ENCODE peak calls at places on chromosomes 11 and 22, in ten cellular contexts. U, M, X, I, P, T, W, A, J and F are unnamed samples.
A peak's percentile ranks its signal among the peaks of the same experiment; 100 is the strongest.

GRCh38 chr11:621838-622237 is 2.9 kb downstream of the CDHR5 start:
- DNase-seq in U (no peak), P (no peak), X (no peak), J (no peak), T (no peak), M (no peak), A (no peak), W (no peak), I (no peak), F (no peak)

GRCh38 chr11:96200243-96200642 is 142.8 kb downstream of the MAML2 start:
- DNase-seq in X (no peak), T (peak; percentile 89), M (no peak), W (no peak), I (no peak), U (no peak), P (no peak), A (no peak), J (no peak), F (no peak)

GRCh38 chr11:95305726-95306522 is 74.9 kb upstream of the SESN3 start:
- DNase-seq in M (no peak), J (no peak), W (no peak), P (no peak), A (no peak), X (no peak), I (peak; percentile 30), U (peak; percentile 50), T (no peak), F (no peak)

GRCh38 chr11:34679681-34680080 is 58.8 kb downstream of the EHF start:
- DNase-seq in A (no peak), P (no peak), U (no peak), W (no peak), J (no peak), T (no peak), X (no peak), M (no peak), I (no peak), F (no peak)

GRCh38 chr22:46390652-46391301 is 55.3 kb downstream of the TRMU start:
- DNase-seq in W (peak; percentile 91), M (peak; percentile 39), T (peak; percentile 65), U (peak; percentile 69), A (no peak), P (peak; percentile 48), X (peak; percentile 45), I (peak; percentile 47), J (peak; percentile 68), F (no peak)

GRCh38 chr11:15967966-15968365 is 388.4 kb downstream of the SOX6 start:
- DNase-seq in A (no peak), U (no peak), T (peak; percentile 76), M (no peak), X (no peak), P (no peak), I (no peak), W (no peak), J (no peak), F (no peak)

GRCh38 chr11:68870470-68870869 is 28.8 kb upstream of the CPT1A start:
- DNase-seq in T (no peak), X (no peak), P (no peak), U (no peak), I (no peak), M (no peak), W (no peak), A (no peak), J (no peak), F (no peak)

GRCh38 chr22:33919591-33920501 is at the start of gene LARGE1:
- DNase-seq in W (peak; percentile 65), U (peak; percentile 74), I (peak; percentile 48), A (peak; percentile 40), X (peak; percentile 67), P (peak; percentile 66), J (peak; percentile 53), T (peak; percentile 20), M (peak; percentile 15), F (no peak)

GRCh38 chr11:118081241-118081958 is 4.5 kb downstream of the TMPRSS4 start:
- DNase-seq in A (no peak), J (no peak), T (no peak), W (no peak), I (no peak), X (no peak), U (no peak), P (no peak), M (no peak), F (no peak)

GRCh38 chr11:27700351-27701261 is at the start of gene BDNF:
- DNase-seq in A (no peak), X (peak; percentile 9), P (peak; percentile 41), I (no peak), M (no peak), W (peak; percentile 11), T (peak; percentile 60), U (peak; percentile 51), J (no peak), F (no peak)

GRCh38 chr11:74371269-74372039 is 26.8 kb downstream of the PGM2L1 start:
- DNase-seq in J (no peak), M (no peak), W (no peak), A (no peak), P (no peak), I (no peak), U (no peak), T (peak; percentile 80), X (no peak), F (no peak)

GRCh38 chr11:76408171-76408965 is 27.2 kb downstream of the GVQW3 start:
- DNase-seq in P (peak; percentile 56), U (no peak), X (no peak), M (no peak), A (no peak), I (no peak), W (no peak), J (no peak), T (no peak), F (no peak)

GRCh38 chr11:8989411-8989810 is 14.4 kb downstream of the NRIP3 start:
- DNase-seq in J (no peak), I (no peak), U (no peak), P (no peak), X (no peak), M (no peak), A (no peak), T (peak; percentile 57), W (no peak), F (no peak)

GRCh38 chr11:77191823-77192495 is 63.9 kb downstream of the MYO7A start:
- DNase-seq in I (peak; percentile 81), A (no peak), X (peak; percentile 89), P (peak; percentile 96), U (peak; percentile 80), T (peak; percentile 20), W (peak; percentile 85), J (peak; percentile 72), M (no peak), F (no peak)

GRCh38 chr22:32796865-32797573 is 4.5 kb upstream of the TIMP3 start:
- DNase-seq in M (peak; percentile 67), U (peak; percentile 64), A (peak; percentile 81), J (peak; percentile 65), X (peak; percentile 70), I (peak; percentile 81), T (peak; percentile 83), W (peak; percentile 72), P (peak; percentile 70), F (no peak)

GRCh38 chr11:64531422-64531821 is 59.6 kb upstream of the SLC22A12 start:
- DNase-seq in J (no peak), X (no peak), P (no peak), A (no peak), I (no peak), W (no peak), T (no peak), M (no peak), U (no peak), F (no peak)

GRCh38 chr22:37659897-37660708 is 1.6 kb downstream of the PDXP start:
- DNase-seq in W (no peak), P (no peak), U (no peak), T (no peak), X (peak; percentile 46), A (no peak), J (no peak), I (no peak), M (no peak), F (no peak)

GRCh38 chr11:7115775-7116174 is 27.0 kb downstream of the RBMXL2 start:
- DNase-seq in U (no peak), A (no peak), W (no peak), X (no peak), T (peak; percentile 43), P (no peak), M (no peak), J (no peak), I (no peak), F (no peak)

GRCh38 chr11:94424011-94424410 is 22.8 kb upstream of the GPR83 start:
- DNase-seq in U (no peak), M (no peak), W (no peak), P (no peak), X (no peak), T (no peak), I (no peak), A (no peak), J (no peak), F (no peak)

DNA sequence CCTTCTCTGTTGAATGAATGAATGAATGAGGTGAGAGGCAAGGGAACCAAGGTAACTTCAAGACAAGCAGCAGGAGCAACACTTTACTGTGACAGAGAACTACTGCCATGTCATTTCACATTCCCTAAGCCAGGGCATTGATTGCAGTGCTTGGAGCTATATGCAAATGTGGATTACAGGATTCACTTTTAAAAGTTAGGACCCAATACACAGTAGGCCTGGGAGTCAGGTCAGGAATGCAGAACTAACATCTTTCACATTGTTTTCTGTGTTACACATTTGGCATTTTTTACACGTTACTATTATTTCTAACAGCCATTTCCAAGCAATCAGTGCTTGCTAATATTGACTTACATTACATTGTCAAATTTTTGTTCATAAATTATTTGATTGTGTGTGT is 26.2 kb upstream of the ME3 start:
- DNase-seq in U (no peak), J (no peak), A (no peak), X (no peak), W (no peak), M (no peak), I (no peak), P (no peak), T (no peak), F (no peak)
- H3K4me1 ChIP-seq in U (no peaks in the 10 kb centered on the region), J (no peaks in the 10 kb centered on the region), A (no peaks in the 10 kb centered on the region), X (peaks cover 5% of the 10 kb centered on the region), W (peaks cover 24% of the 10 kb centered on the region), M (peaks cover 7% of the 10 kb centered on the region), I (peaks cover 12% of the 10 kb centered on the region), P (peaks cover 11% of the 10 kb centered on the region), T (peaks cover 13% of the 10 kb centered on the region), F (peaks cover 16% of the 10 kb centered on the region)

GRCh38 chr11:18282626-18283025 is 16.6 kb downstream of the SAA1 start:
- DNase-seq in T (no peak), W (no peak), P (no peak), I (no peak), X (no peak), U (no peak), M (no peak), A (no peak), J (no peak), F (no peak)
- TF ChIP-seq POLR2A in T (no peak), W (no peak), P (no peak), I (no peak), X (no peak), U (no peak), M (no peak), A (no peak), J (no peak), F (no peak)

GRCh38 chr11:43557553-43558031 is 122.9 kb upstream of the HSD17B12 start:
- DNase-seq in M (no peak), P (no peak), A (no peak), U (no peak), X (no peak), I (no peak), T (no peak), J (peak; percentile 52), W (no peak), F (no peak)
- TF ChIP-seq CTCF in M (no peak), P (no peak), A (no peak), U (no peak), X (no peak), I (peak; percentile 12), T (peak; percentile 30), J (peak; percentile 65), W (no peak), F (no peak)

GRCh38 chr11:122104381-122104780 is 11.6 kb downstream of the BLID start:
- DNase-seq in X (no peak), T (no peak), W (no peak), I (no peak), J (no peak), U (no peak), M (no peak), A (no peak), P (no peak), F (no peak)
- H3K4me1 ChIP-seq in X (no peaks in the 10 kb centered on the region), T (peaks cover 17% of the 10 kb centered on the region), W (peaks cover 7% of the 10 kb centered on the region), I (no peaks in the 10 kb centered on the region), J (no peaks in the 10 kb centered on the region), U (no peaks in the 10 kb centered on the region), M (peaks cover 19% of the 10 kb centered on the region), A (no peaks in the 10 kb centered on the region), P (peaks cover 5% of the 10 kb centered on the region), F (peaks cover 2% of the 10 kb centered on the region)